ENCODE peak calls at places on chromosomes 7 and 10, in five cellular contexts. One of them, this sample, is unnamed.

GRCh38 chr10:15265076-15265475 is 96.6 kb upstream of the NMT2 start:
- DNase-seq in AG10803: no peak
- DNase-seq in GM12864: no peak
- DNase-seq in astrocyte: no peak
- DNase-seq in CD4-positive, alpha-beta T cell: no peak
- DNase-seq in this sample: no peak

GRCh38 chr7:71504697-71505441 is 372.9 kb downstream of the GALNT17 start:
- DNase-seq in astrocyte: no peak
- DNase-seq in AG10803: no peak
- DNase-seq in GM12864: no peak
- DNase-seq in CD4-positive, alpha-beta T cell: no peak
- DNase-seq in this sample: no peak

GRCh38 chr10:132094581-132095234 is 29.0 kb downstream of the JAKMIP3 start:
- DNase-seq in astrocyte: no peak
- DNase-seq in GM12864: no peak
- DNase-seq in CD4-positive, alpha-beta T cell: no peak
- DNase-seq in AG10803: no peak
- DNase-seq in this sample: no peak

GRCh38 chr7:130891254-130892094 is 157.5 kb upstream of the KLF14 start:
- DNase-seq in astrocyte: peak; percentile 97
- DNase-seq in CD4-positive, alpha-beta T cell: no peak
- DNase-seq in GM12864: no peak
- DNase-seq in AG10803: peak; percentile 94
- DNase-seq in this sample: peak; percentile 84

GRCh38 chr7:27101188-27101905 is 1.1 kb downstream of the HOXA2 start:
- DNase-seq in CD4-positive, alpha-beta T cell: no peak
- DNase-seq in astrocyte: peak; percentile 92
- DNase-seq in AG10803: no peak
- DNase-seq in GM12864: no peak
- DNase-seq in this sample: no peak

GRCh38 chr7:19754521-19755116 is 18.8 kb downstream of the TMEM196 start:
- DNase-seq in astrocyte: no peak
- DNase-seq in AG10803: peak; percentile 42
- DNase-seq in GM12864: peak; percentile 13
- DNase-seq in CD4-positive, alpha-beta T cell: no peak
- DNase-seq in this sample: no peak

GRCh38 chr10:67837519-67838314 is at the start of gene DNAJC12:
- DNase-seq in astrocyte: peak; percentile 59
- DNase-seq in CD4-positive, alpha-beta T cell: no peak
- DNase-seq in AG10803: peak; percentile 36
- DNase-seq in GM12864: no peak
- DNase-seq in this sample: peak; percentile 4

GRCh38 chr10:76902949-76903348 is 734.7 kb downstream of the KCNMA1 start:
- DNase-seq in AG10803: no peak
- DNase-seq in CD4-positive, alpha-beta T cell: no peak
- DNase-seq in GM12864: no peak
- DNase-seq in astrocyte: no peak
- DNase-seq in this sample: no peak

GRCh38 chr7:104341545-104341944 is 13.1 kb downstream of the LHFPL3 start:
- DNase-seq in GM12864: no peak
- DNase-seq in astrocyte: no peak
- DNase-seq in CD4-positive, alpha-beta T cell: no peak
- DNase-seq in AG10803: no peak
- DNase-seq in this sample: no peak

GRCh38 chr7:148650232-148650858 is 48.4 kb upstream of the CUL1 start:
- DNase-seq in astrocyte: peak; percentile 81
- DNase-seq in GM12864: no peak
- DNase-seq in AG10803: peak; percentile 65
- DNase-seq in CD4-positive, alpha-beta T cell: no peak
- DNase-seq in this sample: no peak

GRCh38 chr10:6840093-6840763 is 260.2 kb upstream of the PRKCQ start:
- DNase-seq in astrocyte: peak; percentile 5
- DNase-seq in GM12864: no peak
- DNase-seq in CD4-positive, alpha-beta T cell: no peak
- DNase-seq in AG10803: peak; percentile 12
- DNase-seq in this sample: no peak

GRCh38 chr10:93915603-93916002 is 21.8 kb downstream of the SLC35G1 start:
- DNase-seq in CD4-positive, alpha-beta T cell: no peak
- DNase-seq in astrocyte: no peak
- DNase-seq in GM12864: no peak
- DNase-seq in AG10803: no peak
- DNase-seq in this sample: no peak

GRCh38 chr10:80437227-80437626 is 16.9 kb upstream of the TSPAN14 start:
- DNase-seq in GM12864: no peak
- DNase-seq in CD4-positive, alpha-beta T cell: no peak
- DNase-seq in astrocyte: no peak
- DNase-seq in AG10803: no peak
- DNase-seq in this sample: no peak

GRCh38 chr10:119754085-119754484 is 28.2 kb downstream of the INPP5F start:
- DNase-seq in CD4-positive, alpha-beta T cell: no peak
- DNase-seq in astrocyte: no peak
- DNase-seq in GM12864: no peak
- DNase-seq in AG10803: no peak
- DNase-seq in this sample: no peak

GRCh38 chr7:94366163-94366562 is 28.5 kb upstream of the COL1A2 start:
- DNase-seq in AG10803: no peak
- DNase-seq in CD4-positive, alpha-beta T cell: no peak
- DNase-seq in astrocyte: no peak
- DNase-seq in GM12864: no peak
- DNase-seq in this sample: no peak

GRCh38 chr10:93938140-93938539 is 44.4 kb downstream of the SLC35G1 start:
- DNase-seq in astrocyte: no peak
- DNase-seq in AG10803: no peak
- DNase-seq in GM12864: no peak
- DNase-seq in CD4-positive, alpha-beta T cell: no peak
- DNase-seq in this sample: no peak

GRCh38 chr7:32177216-32177615 is 107.0 kb upstream of the PDE1C start:
- DNase-seq in GM12864: no peak
- DNase-seq in astrocyte: no peak
- DNase-seq in AG10803: no peak
- DNase-seq in CD4-positive, alpha-beta T cell: no peak
- DNase-seq in this sample: no peak

GRCh38 chr7:11810043-11810625 is 21.9 kb downstream of the THSD7A start:
- DNase-seq in GM12864: no peak
- DNase-seq in AG10803: no peak
- DNase-seq in astrocyte: no peak
- DNase-seq in CD4-positive, alpha-beta T cell: no peak
- DNase-seq in this sample: no peak

GRCh38 chr10:100683545-100684127 is 61.7 kb upstream of the PAX2 start:
- DNase-seq in AG10803: no peak
- DNase-seq in CD4-positive, alpha-beta T cell: no peak
- DNase-seq in GM12864: no peak
- DNase-seq in astrocyte: no peak
- DNase-seq in this sample: no peak

GRCh38 chr7:2833087-2833910 is 10.8 kb downstream of the GNA12 start:
- DNase-seq in astrocyte: no peak
- DNase-seq in CD4-positive, alpha-beta T cell: no peak
- DNase-seq in AG10803: no peak
- DNase-seq in GM12864: no peak
- DNase-seq in this sample: no peak

GRCh38 chr7:5478568-5479045 is 55.0 kb upstream of the TNRC18 start:
- DNase-seq in AG10803: no peak
- DNase-seq in GM12864: no peak
- DNase-seq in CD4-positive, alpha-beta T cell: no peak
- DNase-seq in astrocyte: no peak
- DNase-seq in this sample: no peak

GRCh38 chr10:97514344-97514743 is 15.6 kb downstream of the UBTD1 start:
- DNase-seq in AG10803: no peak
- DNase-seq in GM12864: no peak
- DNase-seq in CD4-positive, alpha-beta T cell: no peak
- DNase-seq in astrocyte: no peak
- DNase-seq in this sample: no peak

GRCh38 chr7:128191136-128191844 is 49.8 kb upstream of the LEP start:
- DNase-seq in astrocyte: no peak
- DNase-seq in CD4-positive, alpha-beta T cell: no peak
- DNase-seq in AG10803: no peak
- DNase-seq in GM12864: no peak
- DNase-seq in this sample: no peak

GRCh38 chr10:18418579-18419210 is 232.7 kb downstream of the NSUN6 start:
- DNase-seq in CD4-positive, alpha-beta T cell: no peak
- DNase-seq in AG10803: no peak
- DNase-seq in GM12864: no peak
- DNase-seq in astrocyte: peak; percentile 34
- DNase-seq in this sample: no peak

GRCh38 chr7:37142943-37143342 is 305.7 kb downstream of the ELMO1 start:
- DNase-seq in AG10803: peak; percentile 6
- DNase-seq in astrocyte: no peak
- DNase-seq in GM12864: no peak
- DNase-seq in CD4-positive, alpha-beta T cell: no peak
- DNase-seq in this sample: no peak

GRCh38 chr10:22821501-22821900 is 106.4 kb upstream of the ARMC3 start:
- DNase-seq in GM12864: no peak
- DNase-seq in AG10803: peak; percentile 89
- DNase-seq in astrocyte: peak; percentile 93
- DNase-seq in CD4-positive, alpha-beta T cell: no peak
- DNase-seq in this sample: no peak

GRCh38 chr10:5588603-5589002 is 63.8 kb downstream of the CALML3 start:
- DNase-seq in astrocyte: no peak
- DNase-seq in CD4-positive, alpha-beta T cell: no peak
- DNase-seq in GM12864: no peak
- DNase-seq in AG10803: no peak
- DNase-seq in this sample: no peak

DNA sequence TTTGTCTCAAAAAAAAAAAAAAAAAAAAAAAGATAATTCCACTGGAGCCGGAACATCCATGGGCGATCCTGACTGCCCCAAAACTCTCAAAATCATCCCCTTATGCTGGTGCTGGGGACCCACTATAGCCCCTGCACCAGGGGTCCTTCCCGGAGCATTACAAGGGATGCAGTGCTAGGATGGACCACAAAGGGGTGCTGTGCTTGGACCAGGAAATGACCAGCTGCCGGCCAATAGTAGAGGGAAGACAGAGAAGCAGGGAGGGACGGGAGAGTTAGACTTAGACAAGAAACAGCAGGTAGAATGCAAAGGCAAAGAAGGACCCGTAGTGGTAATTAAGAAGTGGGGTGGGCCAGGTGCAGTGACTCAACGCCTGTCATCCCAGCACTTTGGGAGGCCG is 40.5 kb downstream of the RCC1L start:
- DNase-seq in AG10803: no peak
- DNase-seq in GM12864: no peak
- DNase-seq in astrocyte: no peak
- DNase-seq in CD4-positive, alpha-beta T cell: no peak
- DNase-seq in this sample: no peak
- TF ChIP-seq CTCF in AG10803: peak; percentile 12
- TF ChIP-seq CTCF in GM12864: peak; percentile 14
- TF ChIP-seq CTCF in astrocyte: no peak
- TF ChIP-seq CTCF in CD4-positive, alpha-beta T cell: no peak
- TF ChIP-seq CTCF in this sample: no peak

DNA sequence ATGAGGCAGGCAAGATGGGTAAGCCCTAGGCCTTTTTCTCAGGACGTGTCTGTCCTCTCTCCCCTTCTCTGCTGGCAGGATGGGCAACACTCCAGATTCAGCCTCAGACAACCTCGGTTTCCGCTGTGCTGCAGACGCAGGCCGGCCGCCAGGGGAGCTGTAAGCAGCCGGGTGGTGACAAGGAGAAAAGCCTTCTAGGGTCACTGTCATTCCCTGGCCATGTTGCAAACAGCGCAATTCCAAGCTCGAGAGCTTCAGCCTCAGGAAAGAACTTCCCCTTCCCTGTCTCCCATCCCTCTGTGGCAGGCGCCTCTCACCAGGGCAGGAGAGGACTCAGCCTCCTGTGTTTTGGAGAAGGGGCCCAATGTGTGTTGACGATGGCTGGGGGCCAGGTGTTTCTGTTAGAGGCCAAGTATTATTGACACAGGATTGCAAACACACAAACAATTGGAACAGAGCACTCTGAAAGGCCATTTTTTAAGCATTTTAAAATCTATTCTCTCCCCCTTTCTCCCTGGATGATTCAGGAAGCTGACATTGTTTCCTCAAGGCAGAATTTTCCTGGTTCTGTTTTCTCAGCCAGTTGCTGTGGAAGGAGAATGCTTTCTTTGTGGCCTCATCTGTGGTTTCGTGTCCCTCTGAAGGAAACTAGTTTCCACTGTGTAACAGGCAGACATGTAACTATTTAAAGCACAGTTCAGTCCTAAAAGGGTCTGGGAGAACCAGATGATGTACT is 13.1 kb downstream of the PHKG1 start:
- DNase-seq in GM12864: no peak
- DNase-seq in CD4-positive, alpha-beta T cell: no peak
- DNase-seq in AG10803: peak; percentile 85
- DNase-seq in astrocyte: peak; percentile 57
- DNase-seq in this sample: peak; percentile 49
- TF ChIP-seq CTCF in GM12864: no peak
- TF ChIP-seq CTCF in CD4-positive, alpha-beta T cell: no peak
- TF ChIP-seq CTCF in AG10803: peak; percentile 81
- TF ChIP-seq CTCF in astrocyte: peak; percentile 64
- TF ChIP-seq CTCF in this sample: peak; percentile 88

GRCh38 chr7:35799846-35800717 is 775 bp upstream of the SEPTIN7 start:
- DNase-seq in GM12864: peak; percentile 83
- DNase-seq in CD4-positive, alpha-beta T cell: peak; percentile 72
- DNase-seq in AG10803: peak; percentile 85
- DNase-seq in astrocyte: peak; percentile 78
- DNase-seq in this sample: no peak
- TF ChIP-seq CTCF in GM12864: no peak
- TF ChIP-seq CTCF in CD4-positive, alpha-beta T cell: no peak
- TF ChIP-seq CTCF in AG10803: no peak
- TF ChIP-seq CTCF in astrocyte: no peak
- TF ChIP-seq CTCF in this sample: no peak

DNA sequence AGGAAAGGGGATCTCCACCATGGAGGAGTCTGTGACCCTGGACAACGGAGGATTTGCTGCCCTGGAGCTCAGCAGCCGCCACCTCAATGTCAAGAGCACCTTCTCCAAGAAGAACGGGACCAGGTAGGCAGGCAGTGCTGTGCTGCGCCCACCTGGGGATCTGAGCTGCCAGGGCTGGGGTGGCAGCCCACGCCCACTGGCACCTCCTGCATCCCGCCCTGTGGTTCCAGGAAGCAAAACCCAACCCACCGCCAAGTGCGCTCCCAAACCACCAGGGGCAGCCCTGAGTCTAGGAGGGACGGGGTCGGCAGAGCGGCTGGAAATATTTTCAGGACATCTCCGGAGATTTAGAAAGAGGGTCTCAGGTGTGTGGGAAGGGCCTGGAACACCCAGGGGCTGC is 440.3 kb upstream of the FOXK1 start:
- DNase-seq in AG10803: no peak
- DNase-seq in GM12864: no peak
- DNase-seq in astrocyte: no peak
- DNase-seq in CD4-positive, alpha-beta T cell: no peak
- DNase-seq in this sample: no peak
- TF ChIP-seq CTCF in AG10803: no peak
- TF ChIP-seq CTCF in GM12864: no peak
- TF ChIP-seq CTCF in astrocyte: no peak
- TF ChIP-seq CTCF in CD4-positive, alpha-beta T cell: no peak
- TF ChIP-seq CTCF in this sample: no peak

DNA sequence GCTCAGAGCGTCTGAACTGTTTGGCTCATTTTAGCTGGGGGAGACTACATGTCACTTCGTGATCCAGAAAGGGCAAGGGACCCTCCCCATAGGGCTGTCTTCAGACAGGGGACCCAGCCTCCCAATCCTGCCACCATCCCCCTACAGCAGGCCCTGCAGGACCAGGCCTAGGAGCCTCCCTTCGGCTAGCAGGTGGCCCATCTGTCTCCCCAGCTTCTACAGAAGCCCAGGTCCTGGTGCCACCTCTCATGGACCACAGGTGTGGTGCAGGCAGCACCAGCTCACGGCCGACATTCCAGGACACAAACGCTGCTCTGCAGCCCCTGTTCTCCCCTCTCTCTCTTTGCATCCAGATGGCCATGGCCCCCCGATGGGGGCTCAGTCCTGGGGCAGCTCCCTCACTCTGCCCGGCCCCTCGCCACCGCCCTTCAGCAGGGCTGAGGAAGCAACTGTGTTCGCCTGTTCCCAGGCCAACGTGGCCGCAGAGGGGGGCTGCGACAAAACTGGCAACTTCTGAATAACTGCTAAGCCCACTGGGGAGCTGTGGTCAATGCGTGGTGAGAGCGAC is 10.3 kb downstream of the TECPR1 start:
- DNase-seq in GM12864: no peak
- DNase-seq in astrocyte: no peak
- DNase-seq in CD4-positive, alpha-beta T cell: no peak
- DNase-seq in AG10803: no peak
- DNase-seq in this sample: no peak
- TF ChIP-seq CTCF in GM12864: no peak
- TF ChIP-seq CTCF in astrocyte: no peak
- TF ChIP-seq CTCF in CD4-positive, alpha-beta T cell: no peak
- TF ChIP-seq CTCF in AG10803: no peak
- TF ChIP-seq CTCF in this sample: no peak